ENCODE peak calls at places on chromosomes 3 and 15, in four cellular contexts. One of them, this sample, is unnamed.

GRCh38 chr3:110625126-110625798 is 446.4 kb upstream of the NECTIN3 start:
- DNase-seq in suprapubic skin: no peak
- DNase-seq in Peyer's patch: no peak
- DNase-seq in adrenal gland: no peak
- DNase-seq in this sample: no peak

GRCh38 chr3:111676177-111677021 is 81.3 kb upstream of the ZBED2 start:
- DNase-seq in adrenal gland: no peak
- DNase-seq in Peyer's patch: no peak
- DNase-seq in suprapubic skin: no peak
- DNase-seq in this sample: no peak

GRCh38 chr3:9916734-9917680 is at the start of gene IL17RC:
- DNase-seq in suprapubic skin: peak; percentile 94
- DNase-seq in Peyer's patch: peak; percentile 31
- DNase-seq in adrenal gland: peak; percentile 97
- DNase-seq in this sample: peak; percentile 98

GRCh38 chr3:133595341-133595740 is 21.9 kb downstream of the CDV3 start:
- DNase-seq in Peyer's patch: no peak
- DNase-seq in adrenal gland: no peak
- DNase-seq in suprapubic skin: no peak
- DNase-seq in this sample: no peak

GRCh38 chr15:42490743-42491539 is at the start of gene ZNF106:
- DNase-seq in Peyer's patch: peak; percentile 80
- DNase-seq in adrenal gland: peak; percentile 83
- DNase-seq in suprapubic skin: peak; percentile 90
- DNase-seq in this sample: peak; percentile 95

GRCh38 chr3:154464440-154465148 is 34.6 kb upstream of the GPR149 start:
- DNase-seq in suprapubic skin: no peak
- DNase-seq in adrenal gland: no peak
- DNase-seq in Peyer's patch: no peak
- DNase-seq in this sample: no peak

GRCh38 chr3:105593315-105593714 is 226.6 kb downstream of the ALCAM start:
- DNase-seq in adrenal gland: no peak
- DNase-seq in suprapubic skin: no peak
- DNase-seq in Peyer's patch: no peak
- DNase-seq in this sample: no peak

GRCh38 chr3:134685881-134686802 is 35.3 kb upstream of the KY start:
- DNase-seq in Peyer's patch: no peak
- DNase-seq in suprapubic skin: no peak
- DNase-seq in adrenal gland: no peak
- DNase-seq in this sample: no peak

GRCh38 chr3:85572426-85572825 is 613.6 kb downstream of the CADM2 start:
- DNase-seq in suprapubic skin: no peak
- DNase-seq in Peyer's patch: no peak
- DNase-seq in adrenal gland: no peak
- DNase-seq in this sample: no peak

GRCh38 chr3:196661400-196661799 is 21.9 kb downstream of the NRROS start:
- DNase-seq in Peyer's patch: no peak
- DNase-seq in adrenal gland: no peak
- DNase-seq in suprapubic skin: no peak
- DNase-seq in this sample: no peak

GRCh38 chr3:192566706-192567290 is 160.5 kb downstream of the FGF12 start:
- DNase-seq in suprapubic skin: peak; percentile 82
- DNase-seq in Peyer's patch: peak; percentile 41
- DNase-seq in adrenal gland: peak; percentile 78
- DNase-seq in this sample: no peak

GRCh38 chr3:124456506-124456905 is 273.7 kb upstream of the UMPS start:
- DNase-seq in Peyer's patch: no peak
- DNase-seq in adrenal gland: no peak
- DNase-seq in suprapubic skin: no peak
- DNase-seq in this sample: no peak

GRCh38 chr15:52080031-52080430 is 32.5 kb downstream of the BCL2L10 start:
- DNase-seq in adrenal gland: no peak
- DNase-seq in suprapubic skin: no peak
- DNase-seq in Peyer's patch: no peak
- DNase-seq in this sample: no peak

GRCh38 chr3:128338536-128339400 is 127.9 kb downstream of the DNAJB8 start:
- DNase-seq in adrenal gland: no peak
- DNase-seq in suprapubic skin: no peak
- DNase-seq in Peyer's patch: no peak
- DNase-seq in this sample: no peak

GRCh38 chr3:107284570-107284969 is 92.7 kb upstream of the CCDC54 start:
- DNase-seq in Peyer's patch: no peak
- DNase-seq in adrenal gland: no peak
- DNase-seq in suprapubic skin: no peak
- DNase-seq in this sample: no peak

GRCh38 chr3:111069974-111070751 is 1.5 kb upstream of the NECTIN3 start:
- DNase-seq in suprapubic skin: no peak
- DNase-seq in Peyer's patch: no peak
- DNase-seq in adrenal gland: peak; percentile 53
- DNase-seq in this sample: no peak

GRCh38 chr3:151537751-151538150 is 76.9 kb upstream of the IGSF10 start:
- DNase-seq in suprapubic skin: no peak
- DNase-seq in Peyer's patch: no peak
- DNase-seq in adrenal gland: no peak
- DNase-seq in this sample: no peak

GRCh38 chr3:53899730-53900129 is 8.1 kb upstream of the SELENOK start:
- DNase-seq in suprapubic skin: no peak
- DNase-seq in Peyer's patch: no peak
- DNase-seq in adrenal gland: no peak
- DNase-seq in this sample: no peak

GRCh38 chr3:27559381-27559780 is 75.2 kb upstream of the SLC4A7 start:
- DNase-seq in suprapubic skin: no peak
- DNase-seq in adrenal gland: no peak
- DNase-seq in Peyer's patch: no peak
- DNase-seq in this sample: no peak

GRCh38 chr15:80615783-80616391 is 79.2 kb upstream of the ABHD17C start:
- DNase-seq in Peyer's patch: peak; percentile 31
- DNase-seq in suprapubic skin: no peak
- DNase-seq in adrenal gland: peak; percentile 68
- DNase-seq in this sample: peak; percentile 92

GRCh38 chr15:64105113-64105704 is 9.4 kb downstream of the SNX1 start:
- DNase-seq in suprapubic skin: no peak
- DNase-seq in Peyer's patch: no peak
- DNase-seq in adrenal gland: peak; percentile 58
- DNase-seq in this sample: no peak

GRCh38 chr15:63042879-63043340 is 363 bp downstream of the TPM1 start:
- DNase-seq in Peyer's patch: no peak
- DNase-seq in adrenal gland: no peak
- DNase-seq in suprapubic skin: no peak
- DNase-seq in this sample: no peak

GRCh38 chr3:66165679-66166078 is 55.1 kb upstream of the SLC25A26 start:
- DNase-seq in Peyer's patch: no peak
- DNase-seq in adrenal gland: no peak
- DNase-seq in suprapubic skin: peak; percentile 6
- DNase-seq in this sample: no peak

GRCh38 chr15:73781038-73781925 is 28.1 kb upstream of the INSYN1 start:
- DNase-seq in suprapubic skin: no peak
- DNase-seq in adrenal gland: peak; percentile 51
- DNase-seq in Peyer's patch: no peak
- DNase-seq in this sample: no peak

GRCh38 chr3:42655331-42655888 is 1.9 kb downstream of the ZBTB47 start:
- DNase-seq in suprapubic skin: no peak
- DNase-seq in adrenal gland: peak; percentile 33
- DNase-seq in Peyer's patch: no peak
- DNase-seq in this sample: no peak

GRCh38 chr3:108500728-108501127 is 9.7 kb downstream of the MYH15 start:
- DNase-seq in adrenal gland: no peak
- DNase-seq in suprapubic skin: no peak
- DNase-seq in Peyer's patch: no peak
- DNase-seq in this sample: no peak

GRCh38 chr15:29401644-29402043 is 132.0 kb upstream of the NSMCE3 start:
- DNase-seq in Peyer's patch: no peak
- DNase-seq in suprapubic skin: no peak
- DNase-seq in adrenal gland: no peak
- DNase-seq in this sample: no peak

GRCh38 chr3:135895106-135895733 is 70.3 kb upstream of the PPP2R3A start:
- DNase-seq in suprapubic skin: no peak
- DNase-seq in adrenal gland: peak; percentile 78
- DNase-seq in Peyer's patch: peak; percentile 27
- DNase-seq in this sample: no peak

GRCh38 chr15:38066612-38067011 is 132.2 kb downstream of the TMCO5A start:
- DNase-seq in suprapubic skin: no peak
- DNase-seq in adrenal gland: peak; percentile 73
- DNase-seq in Peyer's patch: no peak
- DNase-seq in this sample: no peak

GRCh38 chr3:65597952-65598413 is 440.7 kb downstream of the MAGI1 start:
- DNase-seq in Peyer's patch: no peak
- DNase-seq in suprapubic skin: no peak
- DNase-seq in adrenal gland: no peak
- DNase-seq in this sample: no peak

GRCh38 chr3:38655708-38656300 is 6.3 kb upstream of the SCN5A start:
- DNase-seq in suprapubic skin: no peak
- DNase-seq in Peyer's patch: no peak
- DNase-seq in adrenal gland: no peak
- DNase-seq in this sample: peak; percentile 84

GRCh38 chr3:196643201-196643749 is 3.8 kb downstream of the NRROS start:
- DNase-seq in adrenal gland: peak; percentile 39
- DNase-seq in suprapubic skin: no peak
- DNase-seq in Peyer's patch: peak; percentile 90
- DNase-seq in this sample: no peak

GRCh38 chr3:180913582-180914404 is 1.3 kb downstream of the FXR1 start:
- DNase-seq in adrenal gland: no peak
- DNase-seq in suprapubic skin: no peak
- DNase-seq in Peyer's patch: no peak
- DNase-seq in this sample: no peak

GRCh38 chr3:167203062-167203461 is 177.0 kb downstream of the ZBBX start:
- DNase-seq in adrenal gland: no peak
- DNase-seq in Peyer's patch: no peak
- DNase-seq in suprapubic skin: no peak
- DNase-seq in this sample: no peak

GRCh38 chr3:167209011-167209410 is 171.1 kb downstream of the ZBBX start:
- DNase-seq in Peyer's patch: no peak
- DNase-seq in suprapubic skin: no peak
- DNase-seq in adrenal gland: no peak
- DNase-seq in this sample: no peak
- TF ChIP-seq CTCF in Peyer's patch: no peak
- TF ChIP-seq CTCF in suprapubic skin: no peak
- TF ChIP-seq CTCF in adrenal gland: no peak
- TF ChIP-seq CTCF in this sample: no peak

DNA sequence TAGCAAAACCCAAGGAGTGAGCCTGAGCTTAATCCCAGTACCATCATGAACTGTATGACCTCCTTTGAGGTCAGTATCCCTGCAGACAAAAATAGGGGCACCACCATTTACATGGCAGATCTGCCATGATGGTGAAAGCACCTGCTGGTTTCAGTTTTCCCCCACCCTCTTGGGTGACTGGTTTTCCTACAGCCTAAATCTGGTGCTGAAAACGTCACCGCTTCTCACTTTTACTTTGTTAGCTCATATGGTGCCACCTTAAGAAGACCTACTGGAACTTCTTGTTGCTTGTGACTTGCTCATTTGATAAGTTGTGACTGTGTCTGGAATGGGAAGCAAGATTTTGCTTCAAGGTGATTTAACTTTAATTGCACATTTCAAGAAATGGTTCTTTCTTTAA is 5.1 kb downstream of the PPP1R2 start:
- DNase-seq in adrenal gland: no peak
- DNase-seq in Peyer's patch: peak; percentile 50
- DNase-seq in suprapubic skin: no peak
- DNase-seq in this sample: no peak
- H3K4me1 ChIP-seq in adrenal gland: peaks cover 35% of the 10 kb centered on the region
- H3K4me1 ChIP-seq in Peyer's patch: peaks cover 30% of the 10 kb centered on the region
- H3K4me1 ChIP-seq in suprapubic skin: peaks cover 54% of the 10 kb centered on the region
- H3K4me1 ChIP-seq in this sample: peaks cover 48% of the 10 kb centered on the region

GRCh38 chr3:13072239-13073041 is 789 bp downstream of the IQSEC1 start:
- DNase-seq in Peyer's patch: peak; percentile 68
- DNase-seq in adrenal gland: peak; percentile 25
- DNase-seq in suprapubic skin: no peak
- DNase-seq in this sample: no peak
- TF ChIP-seq POLR2A in Peyer's patch: no peak
- TF ChIP-seq POLR2A in adrenal gland: no peak
- TF ChIP-seq POLR2A in suprapubic skin: no peak
- TF ChIP-seq POLR2A in this sample: no peak

DNA sequence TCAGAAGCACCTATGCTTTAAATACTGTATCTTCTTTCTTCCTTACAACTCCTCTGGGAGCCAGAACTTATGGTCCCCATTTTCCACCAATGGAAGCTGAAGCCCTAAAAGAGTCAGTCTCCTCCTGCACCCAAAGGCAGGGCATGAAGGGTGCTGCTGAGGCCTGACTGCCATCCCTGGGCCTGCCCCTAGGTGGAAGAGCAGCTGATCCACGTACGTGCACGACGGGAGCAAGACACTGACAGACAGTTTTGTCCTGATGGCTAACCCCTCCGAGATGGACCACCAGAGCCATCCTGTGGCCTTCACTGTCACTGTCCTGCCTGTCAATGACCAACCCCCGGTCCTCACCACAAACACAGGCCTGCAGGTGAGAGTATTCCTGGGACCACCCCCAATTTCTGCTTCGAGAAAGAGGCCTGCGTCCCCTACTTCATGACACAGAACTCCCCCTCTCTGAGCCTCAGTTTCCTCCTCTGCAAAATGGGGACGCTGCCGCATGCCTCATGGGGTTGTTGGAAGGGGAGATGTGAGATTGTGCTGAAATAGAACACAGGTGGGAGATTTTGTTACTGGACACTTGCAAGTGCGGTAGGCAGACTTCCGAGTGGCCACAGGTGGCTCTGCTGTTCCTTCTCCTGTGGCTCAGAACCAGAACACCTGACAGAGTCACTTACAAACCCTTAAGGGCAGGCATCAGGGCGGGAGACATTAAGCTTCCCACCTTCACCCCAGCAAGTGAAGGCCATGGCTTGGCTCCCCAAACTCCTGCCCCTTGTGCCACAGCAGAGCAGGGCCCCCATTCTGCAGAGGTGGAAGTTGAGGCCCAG is 175.4 kb downstream of the TBC1D2B start:
- DNase-seq in Peyer's patch: no peak
- DNase-seq in suprapubic skin: no peak
- DNase-seq in adrenal gland: no peak
- DNase-seq in this sample: no peak
- TF ChIP-seq CTCF in Peyer's patch: no peak
- TF ChIP-seq CTCF in suprapubic skin: peak; percentile 7
- TF ChIP-seq CTCF in adrenal gland: no peak
- TF ChIP-seq CTCF in this sample: no peak

GRCh38 chr3:177089120-177089519 is 108.2 kb downstream of the TBL1XR1 start:
- DNase-seq in Peyer's patch: no peak
- DNase-seq in suprapubic skin: no peak
- DNase-seq in adrenal gland: no peak
- DNase-seq in this sample: no peak

GRCh38 chr3:177089901-177090300 is 107.4 kb downstream of the TBL1XR1 start:
- DNase-seq in suprapubic skin: no peak
- DNase-seq in Peyer's patch: no peak
- DNase-seq in adrenal gland: no peak
- DNase-seq in this sample: no peak

GRCh38 chr3:177084616-177085015 is 112.7 kb downstream of the TBL1XR1 start:
- DNase-seq in suprapubic skin: no peak
- DNase-seq in adrenal gland: no peak
- DNase-seq in Peyer's patch: no peak
- DNase-seq in this sample: no peak

GRCh38 chr3:177080122-177080521 is 117.2 kb downstream of the TBL1XR1 start:
- DNase-seq in adrenal gland: no peak
- DNase-seq in Peyer's patch: no peak
- DNase-seq in suprapubic skin: no peak
- DNase-seq in this sample: no peak

GRCh38 chr3:177085784-177086183 is 111.5 kb downstream of the TBL1XR1 start:
- DNase-seq in Peyer's patch: no peak
- DNase-seq in suprapubic skin: no peak
- DNase-seq in adrenal gland: no peak
- DNase-seq in this sample: no peak
- H3K4me1 ChIP-seq in Peyer's patch: peaks cover 5% of the 10 kb centered on the region
- H3K4me1 ChIP-seq in suprapubic skin: peaks cover 15% of the 10 kb centered on the region
- H3K4me1 ChIP-seq in adrenal gland: peaks cover 31% of the 10 kb centered on the region
- H3K4me1 ChIP-seq in this sample: peaks cover 47% of the 10 kb centered on the region

This sample was measured in esophagus muscularis mucosa.